ENCODE peak calls at places on chromosomes 2 and 18, in five cellular contexts. Y is pancreas, P is right lobe of liver, U is PC-9, N is left ventricle myocardium inferior. D is an unnamed sample. For H3K4me1, the result is how much of the 10 kb centered on the place peaks cover.

GRCh38 chr2:127411609-127412370 is 6.4 kb upstream of the PROC start:
- DNase-seq in Y (no peak), N (no peak), P (no peak), U (no peak), D (no peak)

GRCh38 chr2:10255189-10256030 is 47.3 kb upstream of the HPCAL1 start:
- DNase-seq in Y (peak), U (peak), N (peak), P (no peak), D (peak)

GRCh38 chr2:55887906-55888625 is 35.5 kb downstream of the EFEMP1 start:
- DNase-seq in Y (no peak), N (no peak), U (no peak), P (no peak), D (no peak)

GRCh38 chr2:142918624-142919023 is 41.2 kb downstream of the KYNU start:
- DNase-seq in N (no peak), Y (no peak), U (no peak), P (no peak), D (no peak)

GRCh38 chr2:146370821-146371220 is 1474.0 kb upstream of the ACVR2A start:
- DNase-seq in N (no peak), P (no peak), Y (no peak), U (no peak), D (no peak)

GRCh38 chr2:111140815-111141214 is 20.1 kb downstream of the BCL2L11 start:
- DNase-seq in Y (no peak), P (no peak), U (no peak), N (no peak), D (no peak)

GRCh38 chr2:105775809-105776559 is 31.3 kb downstream of the NCK2 start:
- DNase-seq in P (no peak), U (no peak), N (no peak), Y (no peak), D (no peak)

GRCh38 chr2:99240431-99240830 is 15.0 kb downstream of the LYG2 start:
- DNase-seq in P (no peak), N (no peak), U (no peak), Y (no peak), D (no peak)

GRCh38 chr18:74050807-74051206 is 96.8 kb downstream of the FBXO15 start:
- DNase-seq in Y (no peak), N (no peak), P (no peak), U (no peak), D (no peak)

GRCh38 chr2:143901185-143901842 is 618.6 kb downstream of the ZEB2 start:
- DNase-seq in Y (no peak), N (no peak), P (no peak), U (peak), D (no peak)

GRCh38 chr2:126899786-126900185 is 1.1 kb downstream of the TEX51 start:
- DNase-seq in Y (no peak), P (peak), U (no peak), N (no peak), D (no peak)

GRCh38 chr2:102621630-102622029 is 2.3 kb downstream of the SLC9A2 start:
- DNase-seq in Y (no peak), P (no peak), N (no peak), U (no peak), D (no peak)

GRCh38 chr2:239518286-239519080 is 117.7 kb upstream of the HDAC4 start:
- DNase-seq in P (no peak), U (no peak), Y (no peak), N (peak), D (no peak)

GRCh38 chr2:5007596-5007995 is 684.6 kb upstream of the SOX11 start:
- DNase-seq in Y (no peak), P (no peak), U (no peak), N (no peak), D (no peak)

GRCh38 chr2:10654069-10654468 is 35.7 kb downstream of the NOL10 start:
- DNase-seq in N (no peak), P (no peak), U (peak), Y (no peak), D (no peak)

GRCh38 chr2:153476491-153477095 is 2.0 kb downstream of the RPRM start:
- DNase-seq in P (no peak), U (no peak), Y (no peak), N (no peak), D (no peak)

GRCh38 chr2:108533832-108534576 is at the start of gene LIMS1:
- DNase-seq in N (peak), P (peak), U (peak), Y (peak), D (peak)

GRCh38 chr2:134253804-134254203 is at the start of gene MGAT5:
- DNase-seq in P (peak), Y (no peak), N (no peak), U (no peak), D (no peak)

GRCh38 chr2:43464546-43464945 is 131.3 kb downstream of the THADA start:
- DNase-seq in Y (no peak), U (no peak), N (peak), P (no peak), D (no peak)

GRCh38 chr2:163345795-163346573 is 389.8 kb downstream of the FIGN start:
- DNase-seq in P (no peak), N (no peak), Y (no peak), U (peak), D (no peak)

GRCh38 chr2:151977631-151978030 is 121.2 kb downstream of the CACNB4 start:
- DNase-seq in P (no peak), U (no peak), N (no peak), Y (no peak), D (no peak)

GRCh38 chr2:196172976-196173375 is 1.6 kb upstream of the STK17B start:
- DNase-seq in P (no peak), N (no peak), U (no peak), Y (no peak), D (no peak)

GRCh38 chr2:61438670-61439069 is 32.2 kb downstream of the USP34 start:
- DNase-seq in U (no peak), P (no peak), Y (no peak), N (no peak), D (no peak)

GRCh38 chr2:225326969-225327368 is 72.5 kb upstream of the NYAP2 start:
- DNase-seq in U (no peak), P (no peak), N (no peak), Y (no peak), D (no peak)

GRCh38 chr18:57668021-57668420 is 46.4 kb upstream of the NARS1 start:
- DNase-seq in U (no peak), P (no peak), N (no peak), Y (no peak), D (no peak)

GRCh38 chr2:20456049-20456665 is 9.3 kb downstream of the RHOB start:
- DNase-seq in N (no peak), U (no peak), P (no peak), Y (no peak), D (no peak)

GRCh38 chr2:38217401-38218188 is 141.6 kb upstream of the CYP1B1 start:
- DNase-seq in U (no peak), Y (no peak), N (no peak), P (no peak), D (no peak)

GRCh38 chr2:236366406-236366805 is 102.2 kb upstream of the ASB18 start:
- DNase-seq in N (no peak), Y (no peak), P (no peak), U (no peak), D (no peak)

GRCh38 chr2:238505119-238505891 is 78.6 kb downstream of the ASB1 start:
- DNase-seq in U (peak), Y (peak), P (no peak), N (no peak), D (peak)

GRCh38 chr2:16561251-16561650 is 104.4 kb downstream of the CYRIA start:
- DNase-seq in Y (no peak), N (no peak), U (no peak), P (no peak), D (no peak)

GRCh38 chr2:37344453-37345361 is at the start of gene QPCT:
- DNase-seq in U (peak), P (peak), Y (peak), N (peak), D (peak)

GRCh38 chr2:83695037-83695436 is 764.0 kb downstream of the SUCLG1 start:
- DNase-seq in U (no peak), N (no peak), Y (no peak), P (no peak), D (no peak)

GRCh38 chr2:99747842-99748241 is 258.0 kb upstream of the REV1 start:
- DNase-seq in N (no peak), Y (no peak), U (no peak), P (no peak), D (no peak)

GRCh38 chr2:112691761-112692370 is 29.0 kb upstream of the NT5DC4 start:
- DNase-seq in U (no peak), N (no peak), Y (no peak), P (peak), D (no peak)
- H3K27ac ChIP-seq in U (peak), N (no peak), Y (no peak), P (no peak), D (no peak)

GRCh38 chr2:119721904-119722303 is 37.8 kb upstream of the PTPN4 start:
- DNase-seq in Y (no peak), P (no peak), U (no peak), N (no peak), D (no peak)

GRCh38 chr2:119721462-119721861 is 38.3 kb upstream of the PTPN4 start:
- DNase-seq in U (no peak), N (peak), P (no peak), Y (no peak), D (no peak)

GRCh38 chr2:119723121-119723635 is 36.5 kb upstream of the PTPN4 start:
- DNase-seq in P (no peak), Y (no peak), N (no peak), U (no peak), D (no peak)

GRCh38 chr2:119724656-119725485 is 34.9 kb upstream of the PTPN4 start:
- DNase-seq in P (no peak), U (no peak), Y (no peak), N (no peak), D (no peak)

GRCh38 chr2:119723784-119724467 is 35.8 kb upstream of the PTPN4 start:
- DNase-seq in P (no peak), N (no peak), U (no peak), Y (no peak), D (no peak)
- H3K4me1 ChIP-seq in P (under half), N (under half), U (under half), Y (under half), D (under half)

DNA sequence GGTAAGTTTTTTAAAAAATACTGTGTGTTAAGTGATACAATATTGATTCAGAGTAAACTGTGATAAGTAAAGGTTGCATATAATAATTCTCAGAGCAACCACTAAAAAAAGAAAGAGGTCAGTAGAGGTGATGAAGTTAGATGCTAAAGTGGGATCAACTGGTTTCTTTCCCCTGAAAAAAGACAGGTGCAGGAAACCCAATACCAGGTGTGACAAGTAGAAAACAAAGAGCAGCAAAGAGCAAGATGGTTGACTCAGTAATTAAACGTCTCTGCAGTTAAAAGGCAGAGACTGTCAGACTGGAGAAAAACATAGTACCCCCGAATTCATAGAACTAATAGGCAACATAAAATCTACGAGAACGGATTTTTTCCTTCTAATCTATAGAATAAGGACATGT is 128.3 kb downstream of the ATP9B start:
- DNase-seq in U (no peak), Y (no peak), N (no peak), P (no peak), D (no peak)
- TF ChIP-seq CTCF in U (no peak), Y (no peak), N (no peak), P (no peak), D (no peak)

DNA sequence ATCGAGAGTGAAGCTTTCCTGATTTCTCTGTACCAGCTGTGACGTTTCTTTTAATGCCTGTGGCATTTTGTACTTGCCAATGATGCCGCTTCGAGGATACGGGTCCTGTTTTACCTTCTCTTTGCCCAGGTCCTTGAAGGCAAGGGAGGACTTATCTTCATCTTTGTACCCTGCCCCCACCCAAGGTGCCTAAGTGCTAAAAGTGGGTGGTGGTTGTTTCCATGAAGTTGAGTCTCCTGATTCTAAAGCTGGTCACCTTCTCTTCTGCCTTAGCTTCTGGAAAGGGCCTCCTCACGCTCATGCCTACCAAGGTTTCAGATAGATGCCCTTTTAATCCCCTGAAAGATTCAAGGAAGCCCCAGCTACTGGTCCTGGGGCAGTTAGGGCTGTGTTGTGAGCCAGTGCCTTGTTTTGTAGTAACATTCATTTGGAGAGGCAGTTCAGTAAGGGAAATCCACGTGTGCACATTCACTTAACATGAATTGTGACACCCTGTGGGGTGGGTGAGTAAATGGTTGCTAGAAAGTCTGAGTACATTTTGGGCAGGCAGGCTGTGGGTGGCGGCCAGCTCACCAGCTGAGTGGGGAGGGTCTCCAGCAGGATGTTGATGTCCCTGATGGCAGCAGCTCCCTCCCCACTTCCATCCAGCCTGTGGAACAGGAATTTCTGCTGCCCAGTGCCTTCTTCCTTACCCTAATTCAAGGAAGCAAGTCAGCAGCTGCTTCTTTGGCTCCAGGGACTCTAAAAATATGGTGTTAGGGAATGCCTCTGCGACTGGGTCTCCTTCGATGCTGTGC is 6.2 kb downstream of the LBH start:
- DNase-seq in Y (no peak), U (no peak), P (no peak), N (no peak), D (no peak)
- H3K27ac ChIP-seq in Y (no peak), U (no peak), P (no peak), N (peak), D (peak)

GRCh38 chr2:172430671-172431070 is 3.3 kb downstream of the ITGA6 start:
- DNase-seq in Y (no peak), N (no peak), U (no peak), P (no peak), D (no peak)
- H3K4me1 ChIP-seq in Y (half or more), N (half or more), U (half or more), P (under half), D (under half)

GRCh38 chr2:113407446-113408099 is 29.9 kb upstream of the ZNG1B start:
- DNase-seq in Y (no peak), N (no peak), P (no peak), U (peak), D (no peak)
- TF ChIP-seq CTCF in Y (no peak), N (no peak), P (peak), U (peak), D (peak)

DNA sequence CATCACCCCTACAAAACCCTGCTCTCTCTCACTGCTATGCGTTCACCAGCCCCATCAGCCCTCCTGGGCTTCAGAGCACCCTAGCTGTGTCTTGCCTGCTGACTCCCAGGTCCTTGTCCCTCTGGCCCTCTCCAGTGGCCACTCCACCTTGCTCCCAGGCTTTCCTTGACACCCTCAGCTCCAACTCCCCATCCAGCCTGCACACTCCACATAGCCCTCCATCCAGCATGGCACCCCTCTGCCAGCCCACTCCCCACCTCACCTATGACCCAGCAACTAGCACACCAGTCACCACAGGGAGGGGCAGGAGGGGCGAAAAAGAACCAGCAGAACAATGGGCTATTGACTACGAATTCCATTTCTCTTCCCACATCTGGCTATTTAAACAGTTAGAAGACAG is 195.4 kb downstream of the SMAD2 start:
- DNase-seq in N (no peak), P (no peak), U (no peak), Y (no peak), D (no peak)
- H3K27ac ChIP-seq in N (no peak), P (no peak), U (no peak), Y (no peak), D (no peak)

DNA sequence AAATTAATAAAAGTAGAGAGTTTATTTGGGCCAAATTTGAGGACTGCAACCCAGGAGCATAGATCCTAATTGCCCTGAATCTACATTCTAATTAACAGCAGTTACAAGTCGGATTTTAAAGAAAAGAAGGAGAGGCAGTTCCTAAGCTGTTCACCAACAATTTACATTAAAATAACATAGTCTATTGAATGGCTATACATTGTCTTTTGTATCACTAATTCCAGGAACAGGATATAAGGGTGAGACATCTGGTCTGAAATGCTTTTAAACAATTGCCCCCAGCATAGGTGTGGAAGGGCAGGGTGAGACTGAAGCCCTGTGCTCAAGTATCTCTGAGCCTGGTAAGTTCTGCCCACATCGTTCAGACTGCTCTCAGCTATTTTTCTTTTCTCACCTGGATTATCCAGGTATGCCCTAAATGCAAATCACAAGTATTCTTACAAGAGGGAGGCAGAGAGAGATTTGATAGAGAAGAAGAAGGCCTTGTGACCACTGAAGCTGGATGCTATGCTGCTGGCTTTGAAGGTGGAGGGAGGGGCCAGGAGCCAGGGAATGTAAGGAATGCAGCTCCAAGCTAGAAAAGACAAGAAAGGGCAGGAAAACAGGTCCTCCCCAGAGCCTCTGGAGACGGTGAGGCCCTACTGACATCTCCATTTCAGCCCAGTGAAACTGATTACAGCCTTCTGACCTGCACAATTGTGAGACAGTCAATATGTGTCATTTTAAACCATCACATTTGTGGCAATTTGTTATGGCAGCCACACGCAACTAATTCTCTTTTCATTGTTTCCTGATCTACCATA is 189.4 kb upstream of the ARL4C start:
- DNase-seq in P (no peak), U (peak), N (no peak), Y (no peak), D (no peak)
- H3K4me1 ChIP-seq in P (under half), U (under half), N (under half), Y (under half), D (under half)

GRCh38 chr2:72108121-72108520 is 39.5 kb downstream of the CYP26B1 start:
- DNase-seq in P (no peak), Y (no peak), U (no peak), N (no peak), D (no peak)
- TF ChIP-seq CTCF in P (no peak), Y (no peak), U (no peak), N (no peak), D (no peak)